ENCODE peak calls at places on chromosomes 16 and 17, in seven cellular contexts. L is stomach, Y is HL-60, G is GM12891, Z is HCT116, R is spleen, V is K562. K is an unnamed sample.

GRCh38 chr17:29045734-29046133 is 2.8 kb downstream of the PIPOX start:
- DNase-seq in L (no peak), Y (no peak), G (no peak), Z (no peak), R (no peak), V (no peak), K (no peak)

GRCh38 chr17:4708436-4708835 is 2.0 kb upstream of the ARRB2 start:
- DNase-seq in L (no peak), Y (no peak), G (no peak), Z (no peak), R (no peak), V (no peak), K (no peak)

GRCh38 chr16:2686912-2687507 is 4.7 kb downstream of the KCTD5 start:
- DNase-seq in L (peak), Y (no peak), G (peak), Z (no peak), R (peak), V (peak), K (peak)

GRCh38 chr16:51416921-51417320 is 265.9 kb upstream of the SALL1 start:
- DNase-seq in L (no peak), Y (no peak), G (no peak), Z (no peak), R (no peak), V (no peak), K (no peak)

GRCh38 chr17:72365857-72366415 is 245.1 kb downstream of the SOX9 start:
- DNase-seq in L (no peak), Y (no peak), G (no peak), Z (no peak), R (no peak), V (no peak), K (no peak)

GRCh38 chr16:27676807-27677206 is 126.9 kb downstream of the KATNIP start:
- DNase-seq in L (no peak), Y (no peak), G (no peak), Z (no peak), R (no peak), V (no peak), K (no peak)

GRCh38 chr17:27554152-27554551 is 76.8 kb upstream of the LGALS9 start:
- DNase-seq in L (no peak), Y (no peak), G (no peak), Z (no peak), R (peak), V (no peak), K (no peak)

GRCh38 chr17:32111141-32111771 is 31.0 kb upstream of the RHOT1 start:
- DNase-seq in L (peak), Y (peak), G (no peak), Z (no peak), R (no peak), V (peak), K (peak)

GRCh38 chr17:6940186-6940649 is 55.6 kb upstream of the ALOX12 start:
- DNase-seq in L (no peak), Y (no peak), G (no peak), Z (no peak), R (no peak), V (peak), K (peak)

GRCh38 chr16:12208341-12209035 is 232.0 kb downstream of the SNX29 start:
- DNase-seq in L (no peak), Y (no peak), G (no peak), Z (no peak), R (no peak), V (no peak), K (no peak)

GRCh38 chr16:89138843-89139520 is 32.6 kb upstream of the CDH15 start:
- DNase-seq in L (no peak), Y (no peak), G (no peak), Z (no peak), R (peak), V (no peak), K (no peak)

GRCh38 chr17:18231156-18231555 is 5.7 kb downstream of the LLGL1 start:
- DNase-seq in L (no peak), Y (no peak), G (no peak), Z (no peak), R (no peak), V (no peak), K (no peak)

GRCh38 chr17:57541472-57542394 is 203.4 kb downstream of the CCDC182 start:
- DNase-seq in L (no peak), Y (no peak), G (no peak), Z (peak), R (no peak), V (peak), K (no peak)

GRCh38 chr17:48457080-48457836 is 27.2 kb upstream of the SKAP1 start:
- DNase-seq in L (peak), Y (no peak), G (no peak), Z (peak), R (peak), V (peak), K (peak)

GRCh38 chr16:75288596-75289120 is 37.2 kb upstream of the BCAR1 start:
- DNase-seq in L (no peak), Y (peak), G (no peak), Z (no peak), R (peak), V (no peak), K (no peak)

GRCh38 chr17:36880506-36880905 is 56.8 kb upstream of the LHX1 start:
- DNase-seq in L (no peak), Y (no peak), G (no peak), Z (no peak), R (no peak), V (no peak), K (no peak)

GRCh38 chr16:57536306-57537193 is at the start of gene CCDC102A:
- DNase-seq in L (peak), Y (no peak), G (no peak), Z (no peak), R (no peak), V (peak), K (no peak)

GRCh38 chr16:89827383-89828198 is 684 bp upstream of the SPIRE2 start:
- DNase-seq in L (peak), Y (no peak), G (no peak), Z (peak), R (no peak), V (no peak), K (peak)

GRCh38 chr16:88468289-88469129 is 15.4 kb downstream of the ZFPM1 start:
- DNase-seq in L (peak), Y (no peak), G (no peak), Z (peak), R (no peak), V (peak), K (no peak)

GRCh38 chr16:30904114-30904780 is 7.8 kb downstream of the CTF1 start:
- DNase-seq in L (no peak), Y (peak), G (no peak), Z (no peak), R (peak), V (peak), K (no peak)

GRCh38 chr16:13858873-13859580 is 60.9 kb upstream of the ERCC4 start:
- DNase-seq in L (no peak), Y (no peak), G (no peak), Z (no peak), R (no peak), V (no peak), K (no peak)

GRCh38 chr17:13568746-13569739 is 32.7 kb downstream of the HS3ST3A1 start:
- DNase-seq in L (no peak), Y (no peak), G (no peak), Z (no peak), R (no peak), V (no peak), K (no peak)

GRCh38 chr16:87953308-87954208 is 2.3 kb downstream of the BANP start:
- DNase-seq in L (no peak), Y (no peak), G (no peak), Z (no peak), R (no peak), V (no peak), K (no peak)

GRCh38 chr17:17362531-17362930 is 59.4 kb downstream of the NT5M start:
- DNase-seq in L (no peak), Y (no peak), G (no peak), Z (no peak), R (peak), V (no peak), K (no peak)

GRCh38 chr16:81558077-81558443 is 113.5 kb downstream of the CMIP start:
- DNase-seq in L (no peak), Y (no peak), G (no peak), Z (no peak), R (no peak), V (no peak), K (no peak)

GRCh38 chr17:1878419-1879121 is 48.8 kb downstream of the RPA1 start:
- DNase-seq in L (no peak), Y (no peak), G (no peak), Z (no peak), R (no peak), V (no peak), K (no peak)

GRCh38 chr16:11049396-11050059 is 105.2 kb downstream of the CLEC16A start:
- DNase-seq in L (no peak), Y (no peak), G (no peak), Z (no peak), R (no peak), V (no peak), K (no peak)

GRCh38 chr16:85832578-85833539 is 33.4 kb downstream of the COX4I1 start:
- DNase-seq in L (no peak), Y (no peak), G (peak), Z (no peak), R (peak), V (no peak), K (no peak)

GRCh38 chr16:68468849-68469248 is 20.5 kb upstream of the SMPD3 start:
- DNase-seq in L (no peak), Y (no peak), G (no peak), Z (no peak), R (no peak), V (no peak), K (no peak)

GRCh38 chr17:65856865-65857264 is 295.4 kb upstream of the AXIN2 start:
- DNase-seq in L (no peak), Y (no peak), G (no peak), Z (no peak), R (no peak), V (no peak), K (no peak)
- TF ChIP-seq POLR2AphosphoS5 in L (no peak), Y (no peak), G (no peak), Z (no peak), R (no peak), V (no peak), K (no peak)

GRCh38 chr17:78128616-78129384 is at the start of gene TMC6:
- DNase-seq in L (peak), Y (peak), G (peak), Z (peak), R (peak), V (peak), K (peak)
- TF ChIP-seq POLR2AphosphoS5 in L (peak), Y (no peak), G (no peak), Z (peak), R (peak), V (peak), K (peak)

GRCh38 chr16:83915081-83915480 is 16.2 kb downstream of the MLYCD start:
- DNase-seq in L (no peak), Y (no peak), G (peak), Z (no peak), R (no peak), V (no peak), K (no peak)

GRCh38 chr16:83914091-83914710 is 15.3 kb downstream of the MLYCD start:
- DNase-seq in L (no peak), Y (no peak), G (no peak), Z (no peak), R (no peak), V (no peak), K (no peak)

GRCh38 chr16:83911290-83911689 is 12.4 kb downstream of the MLYCD start:
- DNase-seq in L (no peak), Y (no peak), G (no peak), Z (no peak), R (no peak), V (no peak), K (no peak)

GRCh38 chr16:83913234-83913633 is 14.3 kb downstream of the MLYCD start:
- DNase-seq in L (no peak), Y (no peak), G (no peak), Z (no peak), R (no peak), V (no peak), K (no peak)

DNA sequence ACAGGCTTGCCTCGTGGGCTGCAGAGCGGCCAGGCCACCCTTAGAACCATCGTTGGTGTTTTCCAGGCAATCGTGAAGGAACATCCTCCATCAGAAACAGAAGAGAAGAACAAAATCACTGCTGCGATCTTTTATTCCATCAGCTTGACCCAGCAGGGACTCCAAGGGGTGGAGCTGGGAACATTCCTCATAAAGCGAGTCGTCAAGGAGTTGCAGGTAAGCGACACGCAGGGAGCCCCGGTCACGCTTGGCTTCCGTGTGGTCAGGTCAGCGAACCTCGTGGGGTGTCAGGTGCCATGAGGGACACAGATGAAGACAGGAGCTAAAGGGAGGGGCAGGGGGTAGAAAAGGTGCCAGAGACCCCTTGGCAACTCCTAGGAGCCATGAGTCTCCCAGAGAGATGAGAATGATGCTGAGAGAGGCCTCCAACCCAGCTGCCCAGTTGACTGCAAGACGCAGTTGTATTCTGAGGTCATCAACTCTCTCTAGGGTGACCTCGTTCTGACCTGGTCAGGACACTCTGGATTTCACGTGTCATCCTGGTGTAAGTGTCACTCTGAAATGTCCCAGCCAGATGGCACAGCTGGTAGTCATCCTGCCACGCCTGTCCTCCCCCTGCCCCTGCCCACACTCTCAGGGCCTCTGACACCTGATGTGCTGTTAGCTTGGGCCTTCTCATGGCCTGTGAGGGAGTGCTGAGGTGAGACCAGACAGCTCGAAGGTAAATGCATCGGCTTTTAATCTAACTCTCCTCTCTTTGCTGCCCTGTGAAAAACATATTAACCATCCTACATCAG is 13.4 kb downstream of the MLYCD start:
- DNase-seq in L (no peak), Y (no peak), G (no peak), Z (no peak), R (no peak), V (no peak), K (no peak)
- TF ChIP-seq POLR2AphosphoS5 in L (no peak), Y (no peak), G (no peak), Z (no peak), R (no peak), V (no peak), K (no peak)

DNA sequence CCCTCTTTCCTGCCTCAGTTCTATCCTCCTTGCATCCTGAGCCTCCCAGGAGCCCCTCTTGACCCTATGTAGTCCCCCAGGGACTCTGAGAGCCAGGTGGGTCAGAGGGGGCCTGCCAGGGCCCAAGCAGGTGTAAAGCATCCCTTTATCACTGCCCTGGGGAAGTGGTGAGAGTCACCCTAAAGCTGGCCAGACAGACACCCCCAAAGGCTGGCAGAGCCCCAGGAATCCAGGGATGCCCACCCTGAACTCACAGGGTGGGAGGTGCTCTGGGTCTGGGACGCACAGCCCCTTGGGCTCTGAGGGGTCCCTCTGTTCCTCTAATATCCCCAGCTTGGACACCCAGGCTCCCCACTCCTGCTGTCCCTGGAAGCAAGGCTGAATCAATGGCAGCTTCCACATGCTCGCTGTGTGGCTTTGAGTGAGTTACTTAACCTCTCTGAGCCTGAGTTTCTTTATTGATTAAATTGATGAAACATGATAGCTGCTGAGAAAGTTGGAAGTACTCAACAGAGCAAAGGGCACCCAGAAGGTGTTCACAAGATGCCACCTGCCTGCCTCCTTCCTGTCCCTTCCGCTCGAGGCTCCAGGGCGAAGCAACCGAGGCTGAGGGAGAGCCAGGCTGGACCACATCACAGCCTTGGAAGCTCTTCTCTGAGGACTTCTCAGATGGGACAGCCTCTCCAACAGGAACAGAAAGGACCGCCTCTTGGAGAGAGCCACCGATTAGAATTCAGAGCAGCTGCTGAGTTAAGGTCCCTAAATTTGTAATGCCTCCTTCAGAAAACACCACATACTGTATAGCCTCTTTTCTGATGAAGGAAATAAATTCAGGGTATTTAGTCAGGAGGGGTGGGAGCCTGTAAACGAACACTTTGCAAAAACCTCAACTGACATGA is 67.1 kb upstream of the DOC2B start:
- DNase-seq in L (no peak), Y (no peak), G (no peak), Z (no peak), R (peak), V (no peak), K (peak)
- TF ChIP-seq POLR2AphosphoS5 in L (no peak), Y (no peak), G (no peak), Z (no peak), R (no peak), V (no peak), K (no peak)

DNA sequence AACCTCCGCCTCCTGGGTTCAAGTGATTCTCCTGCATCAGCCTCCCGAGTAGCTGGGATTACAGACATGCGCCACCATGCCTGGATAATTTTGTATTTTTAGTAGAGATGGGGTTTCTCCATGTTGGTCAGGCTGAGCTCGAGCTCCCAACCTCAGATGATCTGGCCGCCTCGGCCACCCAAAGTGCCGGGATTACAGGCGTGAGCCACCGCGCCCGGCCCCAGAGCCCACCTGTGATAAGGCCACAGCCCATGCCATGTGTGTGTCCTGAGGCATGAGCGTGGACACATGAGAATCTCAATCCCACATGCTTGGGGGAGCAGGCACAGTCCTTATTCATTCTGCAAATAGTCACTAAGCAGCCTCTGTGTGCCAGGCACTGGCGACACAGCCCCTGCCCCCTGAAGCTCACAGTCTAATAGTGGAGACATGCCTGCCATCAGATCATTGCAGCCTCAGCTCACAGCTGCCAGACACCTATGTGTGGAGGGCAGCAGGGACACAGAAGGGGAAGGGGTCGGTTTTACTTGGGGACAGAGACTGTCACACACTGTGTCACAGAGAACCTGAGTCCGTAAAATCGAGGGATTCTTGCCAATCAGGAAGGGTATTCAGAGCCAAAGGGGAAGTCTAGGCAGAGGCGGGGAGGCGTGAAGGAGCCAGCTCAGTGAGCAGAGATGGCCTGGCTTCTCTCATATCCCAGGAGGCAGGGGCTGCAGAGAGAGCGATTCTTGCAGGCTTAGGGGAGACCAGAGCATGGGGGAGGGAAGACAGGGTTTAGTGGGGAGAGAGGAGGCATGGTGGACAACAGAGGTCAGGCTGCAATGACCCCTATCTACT is 9.4 kb upstream of the ABCC3 start:
- DNase-seq in L (no peak), Y (no peak), G (no peak), Z (no peak), R (no peak), V (no peak), K (no peak)
- TF ChIP-seq POLR2AphosphoS5 in L (no peak), Y (no peak), G (no peak), Z (no peak), R (no peak), V (no peak), K (no peak)

GRCh38 chr17:34259151-34259550 is 4.1 kb downstream of the CCL2 start:
- DNase-seq in L (no peak), Y (no peak), G (no peak), Z (no peak), R (no peak), V (no peak), K (no peak)
- TF ChIP-seq POLR2AphosphoS5 in L (no peak), Y (no peak), G (no peak), Z (no peak), R (no peak), V (no peak), K (no peak)

GRCh38 chr16:8756755-8757154 is 40.7 kb downstream of the TMEM186 start:
- DNase-seq in L (no peak), Y (no peak), G (no peak), Z (no peak), R (peak), V (no peak), K (no peak)

GRCh38 chr16:8753411-8754054 is 43.9 kb downstream of the TMEM186 start:
- DNase-seq in L (peak), Y (no peak), G (no peak), Z (no peak), R (peak), V (no peak), K (no peak)

GRCh38 chr16:8752706-8753105 is 44.7 kb downstream of the TMEM186 start:
- DNase-seq in L (no peak), Y (no peak), G (no peak), Z (no peak), R (no peak), V (no peak), K (no peak)

DNA sequence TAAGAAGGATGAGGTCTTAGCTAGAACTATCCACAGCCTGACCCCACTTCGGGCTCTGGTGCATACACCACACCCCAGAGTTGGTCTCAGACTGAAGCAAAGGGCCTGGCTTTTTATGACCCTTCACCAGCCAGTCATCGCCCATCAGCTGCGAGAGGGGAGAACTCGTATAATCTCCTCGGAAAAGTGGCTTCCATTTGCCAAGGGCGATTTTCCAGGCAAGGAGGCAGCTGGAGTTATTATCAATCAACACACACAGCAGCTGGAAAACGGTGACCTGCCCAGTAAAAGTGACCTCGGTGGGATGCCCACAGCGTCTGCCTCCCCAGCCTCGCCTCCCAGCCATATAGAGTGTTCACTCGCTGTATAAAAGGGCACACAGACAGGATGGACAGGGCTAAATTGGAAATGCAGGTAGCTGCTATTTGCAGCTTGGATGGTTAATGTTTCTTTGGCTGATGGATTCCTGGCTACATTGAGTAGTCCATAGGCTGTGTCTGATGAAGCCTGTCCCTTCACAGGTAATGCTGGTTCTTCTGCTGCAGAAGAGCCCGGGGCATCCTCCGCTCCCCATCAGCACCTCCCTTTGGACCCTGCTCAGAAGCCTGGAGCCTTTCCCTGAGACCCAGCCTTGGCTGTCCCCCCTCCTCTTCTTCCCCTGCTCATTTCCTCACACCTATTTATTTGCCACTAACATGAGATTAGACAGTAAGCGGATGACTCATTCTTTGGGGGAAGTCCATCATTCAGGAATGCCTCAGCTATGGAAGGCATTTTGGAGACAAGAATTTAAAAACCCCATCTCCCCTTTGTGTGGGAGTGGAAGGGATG is 45.7 kb downstream of the TMEM186 start:
- DNase-seq in L (no peak), Y (no peak), G (no peak), Z (peak), R (peak), V (no peak), K (no peak)
- TF ChIP-seq POLR2AphosphoS5 in L (no peak), Y (no peak), G (no peak), Z (no peak), R (no peak), V (no peak), K (no peak)

K was measured in transverse colon.